ENCODE peak calls at places on chromosomes 16 and 17, in nine cellular contexts. X, E, I, A, Y, P, U, F and D are unnamed samples.

GRCh38 chr16:55370762-55371482 is 46.9 kb downstream of the IRX6 start:
- DNase-seq in E (no peak), Y (no peak), X (no peak), U (no peak), F (peak; percentile 73), P (no peak), I (peak; percentile 5), A (peak; percentile 54), D (no peak)

GRCh38 chr16:88807142-88807625 is 3.6 kb downstream of the CDT1 start:
- DNase-seq in X (no peak), P (no peak), I (no peak), E (no peak), F (no peak), Y (no peak), A (no peak), U (no peak), D (no peak)

GRCh38 chr17:17626840-17627239 is 35.3 kb upstream of the PEMT start:
- DNase-seq in I (no peak), U (no peak), F (no peak), E (no peak), P (no peak), Y (no peak), A (no peak), X (no peak), D (no peak)

GRCh38 chr17:16351831-16352230 is 1.4 kb downstream of the CENPV start:
- DNase-seq in F (no peak), I (no peak), Y (peak; percentile 24), E (no peak), U (no peak), A (no peak), X (no peak), P (no peak), D (no peak)

GRCh38 chr16:53864819-53865491 is 161.0 kb downstream of the FTO start:
- DNase-seq in U (no peak), F (no peak), Y (no peak), E (no peak), P (no peak), X (peak; percentile 5), A (no peak), I (no peak), D (no peak)

GRCh38 chr16:52611817-52612673 is 65.1 kb upstream of the TOX3 start:
- DNase-seq in U (no peak), P (no peak), E (no peak), F (no peak), I (no peak), A (no peak), X (no peak), Y (no peak), D (no peak)

GRCh38 chr17:48037036-48037881 is at the start of gene COPZ2:
- DNase-seq in A (peak; percentile 79), F (peak; percentile 55), X (no peak), P (peak; percentile 59), I (peak; percentile 49), Y (no peak), U (peak; percentile 22), E (peak; percentile 62), D (peak; percentile 51)

GRCh38 chr16:48284772-48285409 is 37.6 kb upstream of the ABCC11 start:
- DNase-seq in P (no peak), X (no peak), A (no peak), E (no peak), U (no peak), I (no peak), F (no peak), Y (no peak), D (no peak)

GRCh38 chr16:11143741-11144035 is 112.3 kb downstream of the SOCS1 start:
- DNase-seq in Y (no peak), P (no peak), U (no peak), E (no peak), F (no peak), I (no peak), A (no peak), X (no peak), D (no peak)

GRCh38 chr16:69563605-69564580 is 1.9 kb upstream of the NFAT5 start:
- DNase-seq in E (peak; percentile 40), U (peak; percentile 3), Y (no peak), P (peak; percentile 43), I (peak; percentile 69), F (no peak), A (no peak), X (no peak), D (peak; percentile 13)

GRCh38 chr16:81531415-81531814 is 86.8 kb downstream of the CMIP start:
- DNase-seq in P (no peak), I (no peak), U (no peak), Y (no peak), X (no peak), F (no peak), A (no peak), E (no peak), D (no peak)

GRCh38 chr17:66920426-66920825 is 44.1 kb upstream of the CACNG4 start:
- DNase-seq in E (no peak), F (no peak), U (no peak), Y (no peak), P (no peak), A (no peak), I (no peak), X (no peak), D (no peak)

GRCh38 chr17:74631468-74632195 is 8.1 kb upstream of the CD300E start:
- DNase-seq in A (no peak), F (no peak), E (no peak), I (no peak), P (no peak), Y (no peak), U (no peak), X (no peak), D (no peak)

GRCh38 chr16:48335961-48336360 is 49.3 kb downstream of the SIAH1 start:
- DNase-seq in I (no peak), E (no peak), U (no peak), P (no peak), X (no peak), Y (peak; percentile 49), F (no peak), A (no peak), D (no peak)

GRCh38 chr17:44733753-44734152 is 25.0 kb upstream of the ADAM11 start:
- DNase-seq in I (no peak), U (no peak), F (peak; percentile 72), A (no peak), E (no peak), P (no peak), Y (no peak), X (no peak), D (no peak)

GRCh38 chr17:48486557-48486956 is 44.3 kb downstream of the HOXB1 start:
- DNase-seq in X (peak; percentile 99), P (no peak), E (no peak), F (no peak), U (no peak), I (no peak), A (no peak), Y (peak; percentile 97), D (no peak)

GRCh38 chr17:28280826-28281225 is 38.2 kb upstream of the TMEM97 start:
- DNase-seq in Y (no peak), X (no peak), U (no peak), P (no peak), A (no peak), F (no peak), I (no peak), E (no peak), D (no peak)

GRCh38 chr16:86496262-86496928 is 13.9 kb upstream of the FOXF1 start:
- DNase-seq in X (no peak), P (no peak), U (no peak), Y (no peak), A (no peak), I (no peak), E (no peak), F (no peak), D (no peak)

GRCh38 chr17:5002121-5002788 is 4.5 kb downstream of the KIF1C start:
- DNase-seq in Y (no peak), E (no peak), P (no peak), A (no peak), U (no peak), X (no peak), I (no peak), F (no peak), D (no peak)

GRCh38 chr16:87956169-87956770 is 5.0 kb downstream of the BANP start:
- DNase-seq in E (peak; percentile 81), I (peak; percentile 65), X (no peak), Y (no peak), A (peak; percentile 38), P (peak; percentile 88), U (peak; percentile 20), F (no peak), D (peak; percentile 67)

GRCh38 chr16:10314811-10315210 is 71.0 kb upstream of the ATF7IP2 start:
- DNase-seq in F (no peak), A (no peak), U (no peak), E (peak; percentile 50), P (no peak), I (no peak), Y (no peak), X (no peak), D (no peak)

GRCh38 chr16:57314161-57314785 is 29.8 kb upstream of the PLLP start:
- DNase-seq in F (no peak), Y (no peak), E (no peak), P (no peak), A (no peak), X (no peak), U (no peak), I (no peak), D (no peak)

GRCh38 chr16:25343976-25344375 is 86.3 kb upstream of the ZKSCAN2 start:
- DNase-seq in P (no peak), I (no peak), X (no peak), F (no peak), Y (no peak), A (no peak), U (no peak), E (no peak), D (no peak)

GRCh38 chr17:80108321-80108971 is 7.1 kb downstream of the GAA start:
- DNase-seq in P (no peak), X (no peak), I (no peak), E (no peak), Y (no peak), F (peak; percentile 7), A (peak; percentile 11), U (no peak), D (no peak)

GRCh38 chr17:80673152-80673920 is 128.7 kb downstream of the RPTOR start:
- DNase-seq in F (no peak), E (no peak), P (no peak), Y (no peak), I (no peak), X (no peak), A (peak; percentile 40), U (no peak), D (peak; percentile 54)

GRCh38 chr16:15538484-15538883 is 104.1 kb downstream of the BMERB1 start:
- DNase-seq in P (no peak), U (no peak), Y (no peak), F (no peak), A (no peak), X (no peak), E (no peak), I (no peak), D (no peak)

GRCh38 chr16:65700599-65700998 is 578.7 kb upstream of the CDH11 start:
- DNase-seq in X (no peak), F (no peak), I (no peak), P (no peak), U (no peak), E (no peak), A (no peak), Y (no peak), D (no peak)

GRCh38 chr16:88672776-88673175 is 9.9 kb upstream of the MVD start:
- DNase-seq in E (no peak), Y (no peak), X (no peak), F (peak; percentile 80), U (no peak), A (no peak), P (no peak), I (no peak), D (no peak)

GRCh38 chr16:12413393-12413792 is 390.3 kb downstream of the CPPED1 start:
- DNase-seq in I (no peak), A (no peak), Y (no peak), F (no peak), X (no peak), E (no peak), P (no peak), U (no peak), D (no peak)

GRCh38 chr17:29151567-29151966 is 28.6 kb downstream of the MYO18A start:
- DNase-seq in P (no peak), F (no peak), A (no peak), X (no peak), Y (no peak), I (no peak), U (no peak), E (no peak), D (no peak)

GRCh38 chr17:43846221-43846712 is 709 bp upstream of the CD300LG start:
- DNase-seq in E (peak; percentile 58), U (peak; percentile 51), P (peak; percentile 57), A (peak; percentile 84), Y (peak; percentile 3), F (peak; percentile 98), I (peak; percentile 74), X (no peak), D (peak; percentile 56)